ENCODE peak calls at places on chromosomes 11 and 22, in eight cellular contexts. Z is B cell, R is endothelial cell, W is OCI-LY7, H is BJ, V is mesothelial cell of epicardium, E is pancreas, J is GM12865. K is an unnamed sample.
A peak's percentile ranks its signal among the peaks of the same experiment; 100 is the strongest.

GRCh38 chr11:109798521-109798920 is 294.7 kb upstream of the ZC3H12C start:
- DNase-seq in H (no peak), J (no peak), Z (no peak), E (no peak), V (no peak), R (no peak), W (no peak), K (no peak)

GRCh38 chr11:106133529-106133928 is 56.1 kb downstream of the AASDHPPT start:
- DNase-seq in J (peak; percentile 8), E (no peak), V (no peak), H (no peak), W (peak; percentile 5), Z (no peak), R (no peak), K (no peak)

GRCh38 chr11:128235958-128236357 is 351.4 kb downstream of the ETS1 start:
- DNase-seq in Z (no peak), V (no peak), J (no peak), H (no peak), R (no peak), W (no peak), E (peak; percentile 23), K (no peak)

GRCh38 chr11:118009821-118010737 is 23.9 kb downstream of the IL10RA start:
- DNase-seq in Z (no peak), E (no peak), V (no peak), W (peak; percentile 77), R (no peak), J (no peak), H (no peak), K (no peak)

GRCh38 chr11:65559951-65560537 is 1.9 kb upstream of the LTBP3 start:
- DNase-seq in Z (no peak), W (no peak), R (no peak), E (no peak), H (no peak), V (no peak), J (no peak), K (no peak)

GRCh38 chr11:130295657-130296056 is 19.1 kb downstream of the ZBTB44 start:
- DNase-seq in R (no peak), J (no peak), H (no peak), Z (no peak), V (no peak), E (no peak), W (no peak), K (no peak)

GRCh38 chr11:4639931-4640330 is 2.7 kb downstream of the OR51D1 start:
- DNase-seq in H (no peak), E (no peak), W (no peak), Z (no peak), J (no peak), V (no peak), R (no peak), K (no peak)

GRCh38 chr11:2693851-2694261 is 5.9 kb downstream of the KCNQ1OT1 start:
- DNase-seq in W (no peak), E (no peak), H (no peak), R (no peak), Z (no peak), V (no peak), J (no peak), K (no peak)

GRCh38 chr11:30991376-30991775 is 378.2 kb downstream of the DCDC1 start:
- DNase-seq in R (no peak), J (no peak), H (no peak), V (no peak), W (no peak), E (no peak), Z (no peak), K (no peak)

GRCh38 chr11:103091024-103091423 is 936 bp downstream of the DCUN1D5 start:
- DNase-seq in J (peak; percentile 18), V (no peak), H (no peak), E (no peak), R (peak; percentile 5), W (peak; percentile 21), Z (peak; percentile 5), K (no peak)

GRCh38 chr22:43925433-43926348 is 2.1 kb downstream of the PNPLA3 start:
- DNase-seq in J (no peak), W (no peak), H (no peak), E (no peak), V (no peak), Z (no peak), R (no peak), K (no peak)

GRCh38 chr22:41352058-41352457 is 29.7 kb upstream of the TEF start:
- DNase-seq in Z (no peak), E (no peak), H (peak; percentile 39), J (no peak), R (no peak), V (no peak), W (no peak), K (no peak)

GRCh38 chr11:109772846-109773400 is 320.3 kb upstream of the ZC3H12C start:
- DNase-seq in J (no peak), E (no peak), H (no peak), W (no peak), V (no peak), R (no peak), Z (no peak), K (no peak)

GRCh38 chr11:9280655-9281301 is 15.6 kb upstream of the DENND5A start:
- DNase-seq in V (no peak), Z (peak; percentile 58), E (no peak), H (no peak), R (no peak), W (peak; percentile 43), J (peak; percentile 88), K (no peak)

GRCh38 chr11:72697814-72698213 is 23.6 kb upstream of the PDE2A start:
- DNase-seq in Z (no peak), V (no peak), W (no peak), R (no peak), E (no peak), H (no peak), J (no peak), K (no peak)

GRCh38 chr11:58390551-58391063 is 16.1 kb downstream of the OR5B3 start:
- DNase-seq in J (no peak), H (no peak), V (no peak), E (no peak), Z (no peak), R (no peak), W (no peak), K (no peak)

GRCh38 chr11:100095809-100096208 is 591.3 kb upstream of the ARHGAP42 start:
- DNase-seq in Z (no peak), W (no peak), E (no peak), J (no peak), R (no peak), V (no peak), H (no peak), K (no peak)

GRCh38 chr11:121452609-121453150 is at the start of gene SORL1-AS1:
- DNase-seq in Z (peak; percentile 64), E (no peak), R (no peak), W (peak; percentile 59), V (no peak), H (no peak), J (peak; percentile 76), K (peak; percentile 55)

GRCh38 chr11:43830928-43831440 is 49.6 kb upstream of the ALKBH3 start:
- DNase-seq in Z (no peak), R (no peak), H (peak; percentile 99), E (no peak), J (no peak), W (no peak), V (no peak), K (no peak)

GRCh38 chr22:45640291-45640940 is 31.2 kb upstream of the ATXN10 start:
- DNase-seq in Z (no peak), H (no peak), W (no peak), E (no peak), V (no peak), R (no peak), J (no peak), K (no peak)

GRCh38 chr22:42680648-42681047 is 31.5 kb upstream of the CYB5R3 start:
- DNase-seq in Z (no peak), H (peak; percentile 81), E (no peak), W (no peak), R (no peak), J (no peak), V (no peak), K (no peak)

GRCh38 chr11:132379540-132379939 is 1009.1 kb downstream of the NTM start:
- DNase-seq in W (no peak), Z (no peak), J (no peak), H (no peak), R (no peak), V (no peak), E (no peak), K (no peak)

GRCh38 chr11:123247498-123247799 is 52.4 kb upstream of the CLMP start:
- DNase-seq in E (no peak), V (no peak), H (no peak), Z (no peak), J (no peak), R (no peak), W (no peak), K (no peak)

GRCh38 chr11:70604630-70605520 is 206.5 kb downstream of the CTTN start:
- DNase-seq in J (no peak), H (no peak), Z (no peak), E (no peak), R (no peak), V (no peak), W (no peak), K (no peak)

GRCh38 chr22:45784357-45785277 is 113.0 kb downstream of the ATXN10 start:
- DNase-seq in J (peak; percentile 37), V (no peak), E (no peak), Z (no peak), H (no peak), R (no peak), W (peak; percentile 47), K (no peak)

GRCh38 chr22:46092011-46092410 is 58.3 kb upstream of the PPARA start:
- DNase-seq in H (no peak), Z (no peak), V (no peak), W (no peak), J (no peak), E (no peak), R (no peak), K (no peak)

GRCh38 chr11:64165482-64165841 is 451 bp downstream of the MACROD1 start:
- DNase-seq in E (no peak), H (no peak), R (peak; percentile 34), J (peak; percentile 33), W (peak; percentile 18), V (no peak), Z (no peak), K (no peak)
- TF ChIP-seq CTCF in E (no peak), H (peak; percentile 16), R (no peak), J (no peak), W (no peak), V (no peak), Z (no peak), K (no peak)

GRCh38 chr11:95788921-95789505 is 569 bp downstream of the FAM76B start:
- DNase-seq in E (no peak), W (peak; percentile 63), J (peak; percentile 49), V (peak; percentile 21), H (no peak), R (peak; percentile 59), Z (peak; percentile 49), K (no peak)
- TF ChIP-seq CTCF in E (no peak), W (peak; percentile 63), J (no peak), V (peak; percentile 9), H (peak; percentile 46), R (peak; percentile 37), Z (peak; percentile 37), K (no peak)

GRCh38 chr22:31743871-31744270 is 6.1 kb downstream of the PRR14L start:
- DNase-seq in R (no peak), H (no peak), Z (no peak), J (no peak), V (no peak), E (no peak), W (no peak), K (no peak)
- TF ChIP-seq CTCF in R (no peak), H (no peak), Z (no peak), J (no peak), V (no peak), E (no peak), W (no peak), K (no peak)

GRCh38 chr22:30910358-30910757 is 58.2 kb downstream of the MORC2 start:
- DNase-seq in V (no peak), Z (no peak), R (no peak), E (no peak), J (no peak), H (no peak), W (no peak), K (no peak)
- TF ChIP-seq CTCF in V (no peak), Z (no peak), R (no peak), E (no peak), J (no peak), H (no peak), W (no peak), K (no peak)